ENCODE peak calls at places on chromosomes 5 and 9, in five cellular contexts. Z is A549, B is heart left ventricle, K is HepG2, P is adrenal gland. X is an unnamed sample. For H3K4me1, the result is how much of the 10 kb centered on the place peaks cover.

GRCh38 chr9:103942171-103942570 is 151.9 kb upstream of the SMC2 start:
- DNase-seq in Z (no peak), B (no peak), K (no peak), P (no peak), X (no peak)

GRCh38 chr5:35443803-35444595 is 173.7 kb upstream of the SPEF2 start:
- DNase-seq in Z (no peak), B (no peak), K (no peak), P (no peak), X (no peak)

GRCh38 chr5:135218486-135218755 is 180.6 kb downstream of the MACROH2A1 start:
- DNase-seq in Z (no peak), B (no peak), K (no peak), P (no peak), X (peak)

GRCh38 chr5:63398346-63398745 is 563.9 kb downstream of the HTR1A start:
- DNase-seq in Z (no peak), B (no peak), K (no peak), P (no peak), X (no peak)

GRCh38 chr5:103840600-103840999 is 278.0 kb upstream of the NUDT12 start:
- DNase-seq in Z (no peak), B (no peak), K (no peak), P (no peak), X (no peak)

GRCh38 chr9:111805841-111806241 is 11.1 kb upstream of the SHOC1 start:
- DNase-seq in Z (peak), B (no peak), K (no peak), P (no peak), X (no peak)

GRCh38 chr9:111957856-111958631 is 61.4 kb downstream of the UGCG start:
- DNase-seq in Z (no peak), B (no peak), K (no peak), P (peak), X (no peak)

GRCh38 chr5:107783551-107783950 is 112.8 kb upstream of the EFNA5 start:
- DNase-seq in Z (no peak), B (no peak), K (no peak), P (no peak), X (no peak)

GRCh38 chr9:21251162-21251561 is 11.4 kb upstream of the IFNA14 start:
- DNase-seq in Z (no peak), B (no peak), K (no peak), P (no peak), X (no peak)

GRCh38 chr9:21251638-21252037 is 11.8 kb upstream of the IFNA14 start:
- DNase-seq in Z (no peak), B (no peak), K (peak), P (no peak), X (no peak)

GRCh38 chr9:21255538-21256212 is 15.9 kb upstream of the IFNA14 start:
- DNase-seq in Z (no peak), B (no peak), K (no peak), P (no peak), X (no peak)

DNA sequence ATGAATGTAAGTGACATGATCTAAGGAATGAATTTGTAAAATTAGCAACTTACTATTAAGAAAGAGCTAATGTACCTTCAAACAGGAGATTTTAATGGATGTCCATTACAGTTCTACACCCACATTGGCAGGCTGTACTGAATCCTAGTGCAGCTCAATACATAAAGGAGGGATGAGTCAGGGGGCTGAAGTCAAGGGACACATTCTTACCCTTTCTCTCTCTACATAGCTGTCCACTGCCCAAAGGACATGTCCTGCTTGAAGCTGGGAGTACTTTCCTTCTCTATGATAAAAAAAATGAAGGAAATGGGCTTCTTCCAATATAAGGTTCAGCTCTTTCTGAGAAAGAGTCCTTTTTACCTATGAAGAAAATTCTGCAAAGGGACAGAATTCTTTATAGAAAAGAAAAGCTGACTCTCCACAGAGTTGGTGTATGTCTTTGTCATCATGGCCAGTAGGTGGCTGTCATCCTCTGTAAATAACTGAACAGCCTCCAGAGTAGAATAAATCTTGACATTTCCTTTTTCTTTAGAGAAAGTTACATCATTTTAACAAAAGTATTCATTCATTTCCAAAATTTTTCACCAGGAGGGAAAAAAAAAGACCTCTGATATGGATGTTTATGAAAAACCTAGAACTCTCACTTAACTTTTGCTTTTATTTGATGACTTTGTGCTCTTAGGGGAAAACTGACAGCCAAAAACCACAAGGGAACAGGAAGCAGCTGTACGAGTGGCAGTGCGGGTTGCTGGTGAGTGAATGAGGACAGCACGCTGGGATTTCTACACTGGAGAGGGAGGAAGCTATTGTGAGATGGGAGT is 13.1 kb upstream of the IFNA14 start:
- DNase-seq in Z (peak), B (peak), K (peak), P (peak), X (peak)
- H3K4me3 ChIP-seq in Z (no peak), B (no peak), K (no peak), P (no peak), X (no peak)

GRCh38 chr9:93533863-93534262 is 42.5 kb upstream of the PHF2 start:
- DNase-seq in Z (peak), B (no peak), K (no peak), P (no peak), X (no peak)

GRCh38 chr9:93541005-93541404 is 35.4 kb upstream of the PHF2 start:
- DNase-seq in Z (no peak), B (no peak), K (no peak), P (no peak), X (no peak)

GRCh38 chr9:93540305-93540704 is 36.1 kb upstream of the PHF2 start:
- DNase-seq in Z (no peak), B (no peak), K (no peak), P (no peak), X (no peak)

GRCh38 chr9:93536167-93536566 is 40.2 kb upstream of the PHF2 start:
- DNase-seq in Z (no peak), B (no peak), K (no peak), P (no peak), X (no peak)

GRCh38 chr9:93536874-93537273 is 39.5 kb upstream of the PHF2 start:
- DNase-seq in Z (no peak), B (no peak), K (no peak), P (no peak), X (no peak)
- TF ChIP-seq POLR2A in Z (no peak), B (no peak), K (no peak), P (no peak), X (no peak)

GRCh38 chr5:132428147-132428482 is 58.6 kb downstream of the SLC22A5 start:
- DNase-seq in Z (no peak), B (no peak), K (no peak), P (no peak), X (no peak)

GRCh38 chr5:132425975-132426524 is 56.5 kb downstream of the SLC22A5 start:
- DNase-seq in Z (no peak), B (no peak), K (no peak), P (no peak), X (no peak)

GRCh38 chr5:132426525-132427138 is 57.1 kb downstream of the SLC22A5 start:
- DNase-seq in Z (peak), B (peak), K (peak), P (peak), X (peak)

GRCh38 chr5:132428811-132429440 is 59.4 kb downstream of the SLC22A5 start:
- DNase-seq in Z (no peak), B (no peak), K (no peak), P (no peak), X (peak)

DNA sequence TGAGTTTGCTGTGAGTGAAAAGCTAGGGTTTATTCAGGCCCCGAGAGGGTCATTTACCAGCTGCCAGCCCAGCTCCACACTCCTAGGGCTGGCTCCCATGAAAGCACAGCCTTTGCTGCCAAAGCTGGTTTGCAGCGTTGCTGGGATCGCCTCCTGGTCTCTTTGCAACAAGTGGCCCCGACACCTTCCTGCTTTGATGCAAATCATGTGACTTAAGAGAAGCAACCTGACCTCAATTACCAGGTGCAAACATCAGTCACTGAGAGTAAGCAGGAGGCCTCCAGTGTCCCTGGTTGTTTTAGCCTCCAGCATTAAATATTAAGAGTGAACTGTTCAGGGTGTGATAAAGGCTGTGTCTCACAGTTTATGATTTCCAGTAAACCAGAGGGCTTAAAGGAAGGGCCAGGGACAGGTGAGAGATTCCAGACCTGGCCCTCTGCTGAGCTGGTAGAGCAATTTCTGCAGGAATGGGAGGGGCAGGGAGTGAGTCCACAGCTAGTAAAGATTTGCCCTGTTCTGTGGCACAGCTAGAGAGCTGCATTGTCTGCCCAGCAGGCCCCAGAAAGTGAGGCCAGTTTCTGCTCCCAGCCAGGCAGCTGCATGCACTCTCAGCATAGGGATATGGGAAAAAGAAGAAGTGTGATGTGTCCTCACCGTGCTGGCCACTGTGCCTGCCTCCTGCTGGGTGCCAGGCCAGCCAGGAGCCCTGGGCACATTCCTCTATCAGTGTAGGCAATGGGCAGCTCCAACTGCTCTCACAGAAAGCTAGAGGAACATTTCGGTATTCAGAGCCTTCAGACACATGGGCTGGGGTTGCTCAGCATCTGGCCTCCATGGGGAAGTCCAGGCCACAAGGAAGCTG is 58.0 kb downstream of the SLC22A5 start:
- DNase-seq in Z (no peak), B (no peak), K (no peak), P (peak), X (peak)
- H3K4me1 ChIP-seq in Z (half or more), B (half or more), K (half or more), P (under half), X (half or more)

GRCh38 chr5:55304584-55304983 is 2.9 kb downstream of the DHX29 start:
- DNase-seq in Z (no peak), B (no peak), K (no peak), P (no peak), X (no peak)

GRCh38 chr5:55303238-55303690 is 4.2 kb downstream of the DHX29 start:
- DNase-seq in Z (no peak), B (no peak), K (no peak), P (no peak), X (no peak)

GRCh38 chr5:55308254-55308836 is 556 bp downstream of the MTREX start:
- DNase-seq in Z (peak), B (peak), K (peak), P (no peak), X (no peak)

GRCh38 chr5:55307383-55308253 is at the start of the genes DHX29 and MTREX:
- DNase-seq in Z (peak), B (peak), K (peak), P (peak), X (peak)

GRCh38 chr5:55306641-55307382 is 682 bp downstream of the DHX29 start:
- DNase-seq in Z (peak), B (no peak), K (peak), P (no peak), X (no peak)
- H3K4me3 ChIP-seq in Z (peak), B (peak), K (peak), P (peak), X (peak)

DNA sequence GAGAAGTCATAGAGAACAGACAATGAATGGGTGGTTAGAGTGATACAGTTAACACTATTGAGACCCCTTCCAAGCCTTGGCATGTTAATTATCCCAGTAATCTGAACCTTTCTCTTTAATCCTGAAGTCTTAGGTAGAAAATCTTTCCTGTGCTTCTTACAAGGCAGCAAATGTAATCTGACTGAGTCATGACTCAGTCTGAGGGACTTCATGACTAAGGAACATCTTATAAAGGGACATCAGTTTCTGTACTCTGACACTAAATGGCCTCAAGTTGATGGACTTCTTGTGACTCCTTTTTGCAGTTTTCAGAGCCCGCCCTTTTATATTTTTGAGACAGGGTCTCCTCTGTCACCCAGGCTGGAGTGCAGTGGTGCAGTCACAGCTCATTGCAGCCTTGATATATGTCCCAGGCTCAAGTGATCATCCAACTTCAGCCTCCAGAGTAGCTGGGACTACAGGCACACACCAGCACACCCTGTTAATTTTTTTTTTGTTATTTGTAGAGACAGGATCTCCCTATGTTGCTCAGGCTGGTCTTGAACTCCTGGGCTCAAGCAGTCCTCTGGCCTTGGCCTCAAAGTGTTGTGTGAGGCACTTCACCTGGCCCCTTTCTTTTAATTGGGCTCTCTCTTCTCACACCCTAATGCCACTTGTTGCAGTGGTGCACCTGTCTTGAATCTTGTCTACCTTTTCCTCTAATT is 9.5 kb downstream of the EXOSC3 start:
- DNase-seq in Z (no peak), B (no peak), K (no peak), P (no peak), X (no peak)
- TF ChIP-seq POLR2A in Z (no peak), B (no peak), K (peak), P (no peak), X (no peak)

DNA sequence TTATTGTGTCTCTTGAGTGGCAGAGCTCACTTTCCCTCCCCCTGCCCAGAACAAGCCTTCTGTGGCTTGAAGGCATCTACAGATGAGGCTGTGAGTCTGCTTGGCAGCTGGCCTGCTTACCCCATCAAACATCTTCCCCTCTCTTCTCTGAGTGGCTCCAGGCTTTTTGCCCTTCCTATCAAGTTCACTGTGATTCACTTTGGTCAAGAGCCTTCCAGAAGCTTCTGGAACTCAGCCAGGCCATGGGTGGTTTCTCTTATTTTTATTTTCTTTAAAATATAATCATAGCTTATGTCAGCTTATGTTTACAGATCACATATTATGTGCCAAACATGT is 266.9 kb downstream of the SEC61B start:
- DNase-seq in Z (no peak), B (no peak), K (no peak), P (no peak), X (no peak)
- H3K4me1 ChIP-seq in Z (under half), B (under half), K (under half), P (under half), X (under half)

GRCh38 chr5:141182248-141182647 is at the start of gene PCDHB16:
- DNase-seq in Z (no peak), B (peak), K (peak), P (peak), X (no peak)
- H3K4me3 ChIP-seq in Z (no peak), B (peak), K (peak), P (no peak), X (no peak)

X was measured in spleen.